ENCODE peak calls at places on chromosomes 2 and 18, in four cellular contexts. One of them, this sample, is unnamed.

GRCh38 chr2:236969075-236969474 is 116.6 kb upstream of the COPS8 start:
- DNase-seq in choroid plexus epithelial cell: no peak
- DNase-seq in B cell: no peak
- DNase-seq in HFF-Myc: no peak
- DNase-seq in this sample: no peak

GRCh38 chr2:8684421-8684884 is 2.6 kb downstream of the ID2 start:
- DNase-seq in choroid plexus epithelial cell: peak
- DNase-seq in B cell: peak
- DNase-seq in HFF-Myc: no peak
- DNase-seq in this sample: no peak

GRCh38 chr2:128727914-128728313 is 409.2 kb upstream of the HS6ST1 start:
- DNase-seq in choroid plexus epithelial cell: peak
- DNase-seq in B cell: no peak
- DNase-seq in HFF-Myc: peak
- DNase-seq in this sample: no peak

GRCh38 chr2:240465268-240465764 is 29.9 kb downstream of the GPC1 start:
- DNase-seq in choroid plexus epithelial cell: no peak
- DNase-seq in B cell: peak
- DNase-seq in HFF-Myc: no peak
- DNase-seq in this sample: peak

GRCh38 chr2:38438536-38439225 is 61.6 kb upstream of the ATL2 start:
- DNase-seq in choroid plexus epithelial cell: no peak
- DNase-seq in B cell: no peak
- DNase-seq in HFF-Myc: no peak
- DNase-seq in this sample: no peak

GRCh38 chr18:3794537-3795348 is 344.8 kb downstream of the TGIF1 start:
- DNase-seq in choroid plexus epithelial cell: peak
- DNase-seq in B cell: no peak
- DNase-seq in HFF-Myc: peak
- DNase-seq in this sample: no peak

GRCh38 chr2:15797231-15797945 is 143.0 kb upstream of the MYCN start:
- DNase-seq in choroid plexus epithelial cell: no peak
- DNase-seq in B cell: no peak
- DNase-seq in HFF-Myc: no peak
- DNase-seq in this sample: no peak

GRCh38 chr18:26458526-26459232 is 89.7 kb downstream of the KCTD1 start:
- DNase-seq in choroid plexus epithelial cell: no peak
- DNase-seq in B cell: no peak
- DNase-seq in HFF-Myc: no peak
- DNase-seq in this sample: no peak

GRCh38 chr2:37568565-37568964 is 102.9 kb downstream of the CDC42EP3 start:
- DNase-seq in choroid plexus epithelial cell: no peak
- DNase-seq in B cell: no peak
- DNase-seq in HFF-Myc: no peak
- DNase-seq in this sample: no peak

GRCh38 chr18:27185025-27185763 is at the start of gene CHST9:
- DNase-seq in choroid plexus epithelial cell: no peak
- DNase-seq in B cell: no peak
- DNase-seq in HFF-Myc: no peak
- DNase-seq in this sample: no peak

DNA sequence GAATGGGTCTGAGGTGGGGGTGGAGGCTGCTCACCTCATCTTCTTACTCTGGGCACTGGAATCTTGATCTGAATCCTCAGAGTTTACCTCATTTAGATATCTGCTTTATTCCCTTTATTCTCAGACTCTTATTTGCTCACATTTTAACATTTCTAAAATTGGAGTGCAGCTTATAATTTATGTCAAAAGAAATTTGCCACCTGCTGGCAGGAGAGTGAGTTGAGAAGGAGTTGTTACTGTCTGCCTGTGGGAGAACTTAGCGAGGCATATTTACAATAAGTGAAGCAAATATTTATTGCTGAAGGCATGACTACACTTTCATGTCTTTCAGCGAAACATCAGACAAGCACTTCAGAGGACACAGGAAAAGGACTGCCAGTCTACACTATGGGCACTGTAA is 16.4 kb upstream of the KIAA2012 start:
- DNase-seq in choroid plexus epithelial cell: peak
- DNase-seq in B cell: no peak
- DNase-seq in HFF-Myc: no peak
- DNase-seq in this sample: no peak
- TF ChIP-seq CTCF in choroid plexus epithelial cell: peak
- TF ChIP-seq CTCF in B cell: no peak
- TF ChIP-seq CTCF in HFF-Myc: peak
- TF ChIP-seq CTCF in this sample: no peak

DNA sequence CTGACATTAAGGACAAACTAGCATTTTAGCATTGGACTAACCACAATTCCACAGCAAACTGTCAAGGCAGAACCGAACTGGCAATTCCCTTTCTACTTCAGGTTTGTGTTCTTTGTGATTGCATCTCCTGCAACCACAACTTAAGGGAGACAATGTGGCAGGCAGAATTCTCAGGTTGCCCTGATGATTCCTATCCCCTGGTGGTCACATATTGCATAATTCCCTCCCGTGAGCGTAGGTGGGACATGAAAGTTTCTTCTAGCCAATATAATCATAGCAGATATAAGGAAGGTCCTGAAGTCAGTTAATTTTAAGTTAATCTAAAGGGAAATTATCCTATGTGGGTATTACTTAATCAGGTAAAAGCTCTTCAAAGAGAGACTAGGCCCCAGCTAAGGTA is 45.8 kb upstream of the TNP1 start:
- DNase-seq in choroid plexus epithelial cell: no peak
- DNase-seq in B cell: no peak
- DNase-seq in HFF-Myc: no peak
- DNase-seq in this sample: no peak
- TF ChIP-seq CTCF in choroid plexus epithelial cell: peak
- TF ChIP-seq CTCF in B cell: no peak
- TF ChIP-seq CTCF in HFF-Myc: no peak
- TF ChIP-seq CTCF in this sample: no peak

DNA sequence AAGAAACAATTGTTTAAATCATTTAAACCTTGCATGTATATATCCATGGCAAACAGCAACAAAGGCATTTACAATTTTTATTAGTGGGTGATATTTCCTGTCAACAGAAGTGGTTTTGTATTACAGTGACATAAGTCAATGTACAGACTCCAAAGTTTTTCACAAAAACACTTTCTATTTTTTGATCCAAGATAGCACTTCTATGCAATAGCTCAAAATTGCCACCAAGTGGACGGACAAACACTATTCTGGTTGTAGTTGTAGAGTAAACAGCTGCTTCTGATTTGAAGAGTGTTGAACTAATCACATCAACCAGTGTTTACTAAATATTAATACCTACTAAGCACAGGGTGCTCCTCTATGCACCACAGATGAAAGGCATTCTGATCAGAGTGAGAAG is 421.4 kb downstream of the NCKAP5 start:
- DNase-seq in choroid plexus epithelial cell: peak
- DNase-seq in B cell: no peak
- DNase-seq in HFF-Myc: no peak
- DNase-seq in this sample: no peak
- TF ChIP-seq CTCF in choroid plexus epithelial cell: peak
- TF ChIP-seq CTCF in B cell: no peak
- TF ChIP-seq CTCF in HFF-Myc: no peak
- TF ChIP-seq CTCF in this sample: no peak

GRCh38 chr2:218979846-218980738 is 4.9 kb downstream of the FEV start:
- DNase-seq in choroid plexus epithelial cell: peak
- DNase-seq in B cell: peak
- DNase-seq in HFF-Myc: peak
- DNase-seq in this sample: peak

GRCh38 chr2:218982312-218983262 is 2.4 kb downstream of the FEV start:
- DNase-seq in choroid plexus epithelial cell: no peak
- DNase-seq in B cell: no peak
- DNase-seq in HFF-Myc: no peak
- DNase-seq in this sample: no peak

GRCh38 chr2:218981390-218982311 is 3.3 kb downstream of the FEV start:
- DNase-seq in choroid plexus epithelial cell: no peak
- DNase-seq in B cell: peak
- DNase-seq in HFF-Myc: no peak
- DNase-seq in this sample: no peak

GRCh38 chr2:218983263-218983970 is 1.6 kb downstream of the FEV start:
- DNase-seq in choroid plexus epithelial cell: no peak
- DNase-seq in B cell: no peak
- DNase-seq in HFF-Myc: no peak
- DNase-seq in this sample: no peak

GRCh38 chr2:218980800-218981389 is 4.1 kb downstream of the FEV start:
- DNase-seq in choroid plexus epithelial cell: no peak
- DNase-seq in B cell: no peak
- DNase-seq in HFF-Myc: no peak
- DNase-seq in this sample: no peak
- TF ChIP-seq CTCF in choroid plexus epithelial cell: no peak
- TF ChIP-seq CTCF in B cell: no peak
- TF ChIP-seq CTCF in HFF-Myc: no peak
- TF ChIP-seq CTCF in this sample: no peak

GRCh38 chr18:12060182-12060870 is 33.3 kb upstream of the ANKRD62 start:
- DNase-seq in choroid plexus epithelial cell: no peak
- DNase-seq in B cell: no peak
- DNase-seq in HFF-Myc: no peak
- DNase-seq in this sample: no peak
- TF ChIP-seq CTCF in choroid plexus epithelial cell: no peak
- TF ChIP-seq CTCF in B cell: no peak
- TF ChIP-seq CTCF in HFF-Myc: no peak
- TF ChIP-seq CTCF in this sample: no peak

GRCh38 chr2:223774193-223774592 is 63.2 kb downstream of the AP1S3 start:
- DNase-seq in choroid plexus epithelial cell: no peak
- DNase-seq in B cell: no peak
- DNase-seq in HFF-Myc: no peak
- DNase-seq in this sample: no peak

GRCh38 chr2:223781560-223781959 is 55.8 kb downstream of the AP1S3 start:
- DNase-seq in choroid plexus epithelial cell: no peak
- DNase-seq in B cell: no peak
- DNase-seq in HFF-Myc: no peak
- DNase-seq in this sample: no peak

GRCh38 chr2:223784221-223784772 is 53.1 kb downstream of the AP1S3 start:
- DNase-seq in choroid plexus epithelial cell: no peak
- DNase-seq in B cell: no peak
- DNase-seq in HFF-Myc: no peak
- DNase-seq in this sample: no peak

GRCh38 chr2:223779877-223780276 is 57.5 kb downstream of the AP1S3 start:
- DNase-seq in choroid plexus epithelial cell: peak
- DNase-seq in B cell: peak
- DNase-seq in HFF-Myc: peak
- DNase-seq in this sample: no peak
- TF ChIP-seq CTCF in choroid plexus epithelial cell: peak
- TF ChIP-seq CTCF in B cell: peak
- TF ChIP-seq CTCF in HFF-Myc: peak
- TF ChIP-seq CTCF in this sample: peak

GRCh38 chr2:43133336-43133707 is 93.1 kb downstream of the ZFP36L2 start:
- DNase-seq in choroid plexus epithelial cell: no peak
- DNase-seq in B cell: no peak
- DNase-seq in HFF-Myc: no peak
- DNase-seq in this sample: no peak

GRCh38 chr2:43132523-43133301 is 93.7 kb downstream of the ZFP36L2 start:
- DNase-seq in choroid plexus epithelial cell: no peak
- DNase-seq in B cell: peak
- DNase-seq in HFF-Myc: no peak
- DNase-seq in this sample: no peak

GRCh38 chr2:43131051-43131889 is 95.1 kb downstream of the ZFP36L2 start:
- DNase-seq in choroid plexus epithelial cell: peak
- DNase-seq in B cell: peak
- DNase-seq in HFF-Myc: no peak
- DNase-seq in this sample: peak

GRCh38 chr2:43130548-43130875 is 95.9 kb downstream of the ZFP36L2 start:
- DNase-seq in choroid plexus epithelial cell: no peak
- DNase-seq in B cell: no peak
- DNase-seq in HFF-Myc: no peak
- DNase-seq in this sample: no peak

DNA sequence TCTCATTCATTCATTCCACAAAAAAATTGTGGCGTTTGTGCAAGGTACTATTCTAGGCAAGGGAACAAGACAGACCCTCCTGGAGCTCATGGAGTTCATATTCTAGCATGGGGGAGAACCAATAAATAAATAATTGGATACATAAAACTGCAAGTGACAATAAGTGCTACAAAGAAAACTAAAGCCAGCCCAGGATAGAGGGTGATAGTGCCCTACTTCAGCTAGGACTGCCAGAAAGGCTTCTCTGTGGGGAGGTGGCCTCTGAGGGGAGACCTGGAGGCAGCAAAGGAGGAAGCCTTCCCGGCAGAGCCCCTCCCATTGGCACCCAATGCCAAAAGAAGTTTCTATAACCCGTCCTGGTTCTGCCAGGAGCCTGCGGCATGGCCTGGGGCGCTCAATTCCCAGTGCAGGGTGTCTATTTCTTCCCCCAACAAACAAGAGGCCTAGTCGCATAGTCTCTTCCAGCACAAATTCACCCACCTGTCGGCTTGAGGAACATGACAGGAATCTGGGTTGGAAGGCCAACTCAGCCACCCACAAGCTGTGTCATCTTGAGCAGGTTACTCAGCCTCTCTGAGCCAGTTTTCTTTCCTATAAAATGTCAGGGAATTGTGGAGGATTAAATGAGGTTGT is 94.4 kb downstream of the ZFP36L2 start:
- DNase-seq in choroid plexus epithelial cell: no peak
- DNase-seq in B cell: no peak
- DNase-seq in HFF-Myc: no peak
- DNase-seq in this sample: no peak
- TF ChIP-seq CTCF in choroid plexus epithelial cell: no peak
- TF ChIP-seq CTCF in B cell: no peak
- TF ChIP-seq CTCF in HFF-Myc: no peak
- TF ChIP-seq CTCF in this sample: no peak

GRCh38 chr2:121418494-121419058 is 112.1 kb upstream of the RNU4ATAC start:
- DNase-seq in choroid plexus epithelial cell: no peak
- DNase-seq in B cell: no peak
- DNase-seq in HFF-Myc: no peak
- DNase-seq in this sample: no peak
- TF ChIP-seq CTCF in choroid plexus epithelial cell: no peak
- TF ChIP-seq CTCF in B cell: no peak
- TF ChIP-seq CTCF in HFF-Myc: no peak
- TF ChIP-seq CTCF in this sample: no peak